ENCODE peak calls at places on chromosome 13, in ten cellular contexts. A is activated naive CD8-positive, alpha-beta T cell treated with anti-CD3 and anti-CD28 coated beads, Interleukin-2, amount 50 U/mL, for 24 hours; V is fibroblast of mammary gland; F is dorsolateral prefrontal cortex; Z is transverse colon; E is NCI-H1436; N is GOT3; C is psoas muscle; J is stimulated activated CD4-positive, alpha-beta T cell treated with anti-CD3 and anti-CD28 coated beads, TNF-alpha, amount 100 ng/mL, for 1 hour; R is right cardiac atrium. G is an unnamed sample.

GRCh38 chr13:113327766-113328391 is 30.8 kb downstream of the LAMP1 start:
- DNase-seq in C (no peak), Z (no peak), A (no peak), N (no peak), J (no peak), F (no peak), R (no peak), V (no peak), E (no peak), G (no peak)

GRCh38 chr13:65789815-65790214 is 1440.3 kb downstream of the PCDH9 start:
- DNase-seq in F (no peak), E (no peak), C (no peak), V (peak), N (no peak), R (no peak), A (no peak), J (no peak), Z (no peak), G (peak)

GRCh38 chr13:34749046-34749445 is 193.0 kb upstream of the NBEA start:
- DNase-seq in C (no peak), R (no peak), J (no peak), N (no peak), V (no peak), Z (no peak), E (no peak), F (no peak), A (no peak), G (no peak)

GRCh38 chr13:85693889-85694511 is 105.2 kb downstream of the SLITRK6 start:
- DNase-seq in V (no peak), R (no peak), C (no peak), F (no peak), Z (no peak), J (no peak), N (no peak), E (no peak), A (no peak), G (no peak)

GRCh38 chr13:36059366-36059765 is 71.8 kb downstream of the DCLK1 start:
- DNase-seq in Z (no peak), V (no peak), E (no peak), J (no peak), R (peak), A (no peak), C (no peak), N (no peak), F (no peak), G (no peak)

GRCh38 chr13:101415358-101416174 is 742 bp downstream of the NALCN start:
- DNase-seq in E (peak), A (no peak), F (no peak), C (peak), N (no peak), V (no peak), Z (no peak), R (no peak), J (no peak), G (no peak)

GRCh38 chr13:28325022-28325421 is 169.9 kb downstream of the FLT1 start:
- DNase-seq in E (no peak), R (no peak), F (no peak), V (peak), C (no peak), A (no peak), Z (no peak), J (no peak), N (no peak), G (no peak)

GRCh38 chr13:34627499-34627898 is 314.6 kb upstream of the NBEA start:
- DNase-seq in C (no peak), J (no peak), A (no peak), N (no peak), V (no peak), Z (no peak), R (no peak), E (no peak), F (no peak), G (no peak)

GRCh38 chr13:32023096-32023495 is 8.5 kb upstream of the FRY start:
- DNase-seq in E (no peak), J (no peak), V (no peak), F (no peak), R (no peak), C (no peak), N (no peak), Z (no peak), A (no peak), G (no peak)

GRCh38 chr13:31625115-31625514 is 114.2 kb upstream of the RXFP2 start:
- DNase-seq in J (no peak), E (no peak), C (no peak), F (no peak), Z (no peak), N (no peak), A (no peak), V (peak), R (no peak), G (no peak)

GRCh38 chr13:77409412-77409811 is 82.5 kb upstream of the MYCBP2 start:
- DNase-seq in E (no peak), R (no peak), V (no peak), C (no peak), N (no peak), J (no peak), Z (no peak), F (no peak), A (no peak), G (no peak)

GRCh38 chr13:74423434-74423833 is 289.2 kb upstream of the KLF12 start:
- DNase-seq in C (no peak), R (no peak), J (no peak), N (no peak), Z (no peak), V (no peak), A (no peak), E (no peak), F (no peak), G (no peak)

GRCh38 chr13:28761586-28761985 is 42.8 kb upstream of the SLC46A3 start:
- DNase-seq in R (no peak), V (peak), A (no peak), N (no peak), J (no peak), E (no peak), C (no peak), F (no peak), Z (no peak), G (peak)

GRCh38 chr13:28181413-28181812 is 43.1 kb downstream of the PAN3 start:
- DNase-seq in V (peak), E (no peak), F (no peak), C (no peak), J (no peak), N (no peak), R (no peak), A (no peak), Z (no peak), G (peak)

GRCh38 chr13:20869540-20869939 is 33.0 kb downstream of the XPO4 start:
- DNase-seq in E (no peak), J (no peak), R (no peak), A (no peak), V (peak), N (no peak), Z (no peak), C (no peak), F (no peak), G (no peak)